ENCODE peak calls at places on chromosomes 6 and 20, in eight cellular contexts. K is NT2/D1; I is GM23248; U is G401; C is stimulated activated CD4-positive, alpha-beta T cell treated with anti-CD3 and anti-CD28 coated beads, Interleukin-15, amount 100 ng/mL, for 1 hour; H is mesothelial cell of epicardium; M is GM03348; O is renal cortical epithelial cell. P is an unnamed sample.

GRCh38 chr6:31042801-31043200 is 32.5 kb downstream of the MUC22 start:
- DNase-seq in K (peak), I (peak), U (peak), C (no peak), H (no peak), M (peak), O (peak), P (no peak)

GRCh38 chr6:72699142-72699541 is 77.3 kb downstream of the KCNQ5 start:
- DNase-seq in K (no peak), I (peak), U (no peak), C (no peak), H (no peak), M (peak), O (no peak), P (no peak)

GRCh38 chr6:132648356-132648755 is 10.6 kb downstream of the TAAR1 start:
- DNase-seq in K (no peak), I (peak), U (no peak), C (no peak), H (no peak), M (no peak), O (peak), P (no peak)

GRCh38 chr20:62634330-62634967 is 7.9 kb upstream of the SLCO4A1 start:
- DNase-seq in K (no peak), I (no peak), U (no peak), C (no peak), H (no peak), M (no peak), O (no peak), P (peak)

GRCh38 chr20:31890646-31891045 is 20.2 kb downstream of the TTLL9 start:
- DNase-seq in K (no peak), I (no peak), U (peak), C (no peak), H (no peak), M (no peak), O (no peak), P (no peak)

GRCh38 chr6:21587925-21588811 is 5.4 kb upstream of the SOX4 start:
- DNase-seq in K (no peak), I (peak), U (peak), C (no peak), H (peak), M (peak), O (no peak), P (peak)

GRCh38 chr6:53731906-53732636 is 62.7 kb upstream of the LRRC1 start:
- DNase-seq in K (no peak), I (no peak), U (no peak), C (no peak), H (no peak), M (no peak), O (no peak), P (no peak)

GRCh38 chr6:108116781-108117426 is 42.4 kb upstream of the OSTM1 start:
- DNase-seq in K (no peak), I (no peak), U (no peak), C (no peak), H (no peak), M (no peak), O (no peak), P (no peak)

GRCh38 chr6:132004668-132005067 is 53.5 kb upstream of the CCN2 start:
- DNase-seq in K (no peak), I (no peak), U (no peak), C (no peak), H (no peak), M (no peak), O (no peak), P (no peak)

GRCh38 chr20:57656821-57657536 is 36.8 kb upstream of the ZBP1 start:
- DNase-seq in K (no peak), I (no peak), U (no peak), C (no peak), H (peak), M (no peak), O (no peak), P (no peak)

GRCh38 chr6:44243345-44243744 is 3.6 kb upstream of the HSP90AB1 start:
- DNase-seq in K (no peak), I (no peak), U (no peak), C (no peak), H (no peak), M (no peak), O (no peak), P (no peak)

GRCh38 chr6:25558155-25558817 is 93.7 kb upstream of the SCGN start:
- DNase-seq in K (no peak), I (no peak), U (no peak), C (no peak), H (no peak), M (no peak), O (no peak), P (no peak)

GRCh38 chr6:106369739-106370138 is 9.2 kb downstream of the CRYBG1 start:
- DNase-seq in K (no peak), I (no peak), U (no peak), C (no peak), H (no peak), M (no peak), O (no peak), P (no peak)

GRCh38 chr6:25583099-25583498 is 68.9 kb upstream of the SCGN start:
- DNase-seq in K (no peak), I (no peak), U (no peak), C (no peak), H (no peak), M (no peak), O (no peak), P (no peak)

GRCh38 chr20:45100563-45101245 is at the start of gene KCNS1:
- DNase-seq in K (peak), I (no peak), U (no peak), C (no peak), H (no peak), M (peak), O (no peak), P (no peak)

GRCh38 chr6:159061805-159062563 is 17.2 kb upstream of the TAGAP start:
- DNase-seq in K (no peak), I (no peak), U (no peak), C (no peak), H (no peak), M (no peak), O (no peak), P (no peak)

GRCh38 chr20:63941282-63942060 is 14.7 kb downstream of the UCKL1 start:
- DNase-seq in K (no peak), I (peak), U (no peak), C (peak), H (no peak), M (no peak), O (no peak), P (peak)

GRCh38 chr6:147106759-147107401 is 97.3 kb upstream of the STXBP5 start:
- DNase-seq in K (no peak), I (peak), U (no peak), C (no peak), H (no peak), M (peak), O (peak), P (peak)

GRCh38 chr6:18503588-18504231 is 116.6 kb downstream of the RNF144B start:
- DNase-seq in K (peak), I (peak), U (peak), C (no peak), H (peak), M (peak), O (peak), P (peak)

GRCh38 chr6:87407531-87407895 is 259 bp upstream of the CFAP206 start:
- DNase-seq in K (peak), I (peak), U (peak), C (no peak), H (no peak), M (no peak), O (peak), P (peak)

GRCh38 chr6:42610416-42610815 is 46.6 kb downstream of the UBR2 start:
- DNase-seq in K (no peak), I (no peak), U (no peak), C (no peak), H (no peak), M (no peak), O (no peak), P (no peak)

GRCh38 chr6:113649276-113649675 is 207.9 kb upstream of the MARCKS start:
- DNase-seq in K (no peak), I (no peak), U (no peak), C (no peak), H (no peak), M (no peak), O (peak), P (no peak)

GRCh38 chr6:125784365-125784764 is 6.4 kb upstream of the NCOA7 start:
- DNase-seq in K (no peak), I (peak), U (no peak), C (no peak), H (no peak), M (no peak), O (no peak), P (no peak)

GRCh38 chr20:10006461-10006860 is 28.3 kb upstream of the ANKEF1 start:
- DNase-seq in K (no peak), I (no peak), U (no peak), C (no peak), H (no peak), M (no peak), O (no peak), P (no peak)

GRCh38 chr20:7722564-7722963 is 217.7 kb downstream of the HAO1 start:
- DNase-seq in K (no peak), I (peak), U (no peak), C (no peak), H (no peak), M (no peak), O (no peak), P (no peak)

GRCh38 chr6:24583463-24584389 is 62.3 kb downstream of the KIAA0319 start:
- DNase-seq in K (peak), I (peak), U (peak), C (peak), H (peak), M (peak), O (peak), P (peak)

GRCh38 chr20:10946124-10946880 is 272.5 kb upstream of the JAG1 start:
- DNase-seq in K (no peak), I (no peak), U (no peak), C (no peak), H (no peak), M (no peak), O (no peak), P (no peak)

GRCh38 chr6:49557177-49557576 is 6.7 kb downstream of the C6orf141 start:
- DNase-seq in K (no peak), I (no peak), U (no peak), C (no peak), H (no peak), M (no peak), O (no peak), P (no peak)

GRCh38 chr6:155030148-155030720 is 35.1 kb downstream of the TIAM2 start:
- DNase-seq in K (no peak), I (peak), U (no peak), C (no peak), H (no peak), M (no peak), O (no peak), P (no peak)

GRCh38 chr20:33767739-33768138 is 35.9 kb downstream of the ZNF341 start:
- DNase-seq in K (no peak), I (no peak), U (no peak), C (no peak), H (no peak), M (no peak), O (no peak), P (no peak)

GRCh38 chr20:44526129-44526528 is 4.3 kb upstream of the SERINC3 start:
- DNase-seq in K (peak), I (peak), U (no peak), C (no peak), H (no peak), M (no peak), O (peak), P (no peak)

GRCh38 chr6:143773503-143773902 is 69.6 kb upstream of the LTV1 start:
- DNase-seq in K (no peak), I (peak), U (no peak), C (no peak), H (no peak), M (peak), O (no peak), P (no peak)

GRCh38 chr6:116392158-116393032 is 21.6 kb downstream of the DSE start:
- DNase-seq in K (no peak), I (no peak), U (no peak), C (no peak), H (no peak), M (no peak), O (no peak), P (no peak)

GRCh38 chr6:90559931-90560330 is 26.9 kb downstream of the MAP3K7 start:
- DNase-seq in K (no peak), I (no peak), U (no peak), C (no peak), H (no peak), M (no peak), O (no peak), P (no peak)

GRCh38 chr20:48702388-48703041 is 125.3 kb downstream of the PREX1 start:
- DNase-seq in K (no peak), I (no peak), U (no peak), C (no peak), H (no peak), M (no peak), O (no peak), P (no peak)

GRCh38 chr6:106858653-106859092 is 115.9 kb downstream of the CD24 start:
- DNase-seq in K (no peak), I (peak), U (no peak), C (no peak), H (no peak), M (no peak), O (peak), P (no peak)